ENCODE peak calls at places on chromosomes 12 and 14, in nine cellular contexts. O is fibroblast of lung, I is neural progenitor cell, L is heart right ventricle, T is heart left ventricle, R is lung, E is cardiac muscle cell, H is esophagus muscularis mucosa, G is IMR-90. U is an unnamed sample. For H3K9me3, the result is how much of the 10 kb centered on the place peaks cover.

GRCh38 chr12:15956413-15957185 is 45.5 kb downstream of the DERA start:
- DNase-seq in O (no peak), I (no peak), L (no peak), T (no peak), R (no peak), E (no peak), H (no peak), G (no peak), U (no peak)

GRCh38 chr14:70289138-70289537 is 70.3 kb downstream of the COX16 start:
- DNase-seq in O (no peak), I (no peak), L (no peak), T (no peak), R (no peak), E (no peak), H (no peak), G (no peak), U (no peak)

GRCh38 chr12:64610660-64611429 is 550 bp downstream of the RASSF3 start:
- DNase-seq in O (peak), I (peak), L (peak), T (peak), R (peak), E (peak), H (no peak), G (peak), U (peak)

GRCh38 chr12:9931245-9931644 is 925 bp downstream of the CLEC2A start:
- DNase-seq in O (no peak), I (no peak), L (no peak), T (no peak), R (no peak), E (no peak), H (no peak), G (no peak), U (no peak)

GRCh38 chr14:64844272-64844671 is 35.4 kb downstream of the SPTB start:
- DNase-seq in O (no peak), I (no peak), L (no peak), T (no peak), R (no peak), E (no peak), H (no peak), G (no peak), U (no peak)

GRCh38 chr12:6053541-6053940 is 70.9 kb downstream of the VWF start:
- DNase-seq in O (no peak), I (no peak), L (no peak), T (no peak), R (no peak), E (peak), H (no peak), G (peak), U (no peak)

GRCh38 chr12:20520572-20520971 is 152.2 kb downstream of the PDE3A start:
- DNase-seq in O (no peak), I (no peak), L (no peak), T (no peak), R (no peak), E (no peak), H (no peak), G (no peak), U (no peak)

GRCh38 chr12:109739747-109740693 is 26.4 kb downstream of the FAM222A start:
- DNase-seq in O (no peak), I (peak), L (peak), T (peak), R (no peak), E (peak), H (no peak), G (no peak), U (no peak)

GRCh38 chr12:122849352-122850047 is 14.2 kb downstream of the HIP1R start:
- DNase-seq in O (no peak), I (no peak), L (peak), T (no peak), R (no peak), E (no peak), H (no peak), G (no peak), U (no peak)

GRCh38 chr12:87441511-87441910 is 587.7 kb downstream of the C12orf50 start:
- DNase-seq in O (no peak), I (no peak), L (no peak), T (no peak), R (no peak), E (peak), H (no peak), G (no peak), U (no peak)

GRCh38 chr12:52783563-52784316 is 6.6 kb upstream of the KRT76 start:
- DNase-seq in O (no peak), I (no peak), L (no peak), T (no peak), R (no peak), E (no peak), H (no peak), G (no peak), U (no peak)

GRCh38 chr12:9776795-9777194 is 16.1 kb upstream of the CD69 start:
- DNase-seq in O (no peak), I (no peak), L (no peak), T (no peak), R (no peak), E (no peak), H (no peak), G (no peak), U (no peak)

GRCh38 chr14:61860294-61860918 is 98.2 kb downstream of the SNAPC1 start:
- DNase-seq in O (peak), I (peak), L (no peak), T (no peak), R (peak), E (peak), H (no peak), G (peak), U (peak)

GRCh38 chr14:96094211-96094610 is 55.0 kb downstream of the C14orf132 start:
- DNase-seq in O (no peak), I (no peak), L (no peak), T (no peak), R (no peak), E (no peak), H (no peak), G (no peak), U (no peak)

GRCh38 chr12:123396543-123396942 is 12.6 kb downstream of the KMT5A start:
- DNase-seq in O (no peak), I (no peak), L (no peak), T (no peak), R (no peak), E (no peak), H (no peak), G (no peak), U (no peak)

GRCh38 chr14:67941456-67942018 is 122.0 kb downstream of the RAD51B start:
- DNase-seq in O (peak), I (peak), L (no peak), T (no peak), R (no peak), E (peak), H (no peak), G (peak), U (peak)

GRCh38 chr14:79802096-79802495 is 409.2 kb downstream of the DIO2 start:
- DNase-seq in O (no peak), I (no peak), L (no peak), T (no peak), R (no peak), E (no peak), H (no peak), G (no peak), U (no peak)

GRCh38 chr12:111454311-111454710 is 48.6 kb downstream of the SH2B3 start:
- DNase-seq in O (no peak), I (no peak), L (no peak), T (no peak), R (peak), E (no peak), H (peak), G (no peak), U (no peak)

DNA sequence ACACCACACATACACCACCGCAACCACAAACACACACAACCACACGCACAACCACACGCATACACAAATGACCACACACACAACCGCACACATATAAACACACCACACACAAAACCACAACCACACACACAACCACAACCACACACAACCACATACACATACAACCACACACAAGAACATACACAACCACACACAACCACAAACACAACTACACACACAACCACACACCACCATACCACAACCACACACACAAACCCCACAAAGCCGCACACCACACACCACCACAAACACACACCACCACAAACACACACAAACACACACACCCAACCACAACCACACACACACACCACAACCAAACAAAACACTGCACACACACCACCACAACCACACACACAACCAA is 107.5 kb upstream of the FZD10 start:
- DNase-seq in O (no peak), I (no peak), L (no peak), T (no peak), R (no peak), E (no peak), H (no peak), G (no peak), U (no peak)
- H3K9me3 ChIP-seq in O (under half), I (under half), L (under half), T (under half), R (under half), E (under half), H (under half), G (under half), U (under half)

DNA sequence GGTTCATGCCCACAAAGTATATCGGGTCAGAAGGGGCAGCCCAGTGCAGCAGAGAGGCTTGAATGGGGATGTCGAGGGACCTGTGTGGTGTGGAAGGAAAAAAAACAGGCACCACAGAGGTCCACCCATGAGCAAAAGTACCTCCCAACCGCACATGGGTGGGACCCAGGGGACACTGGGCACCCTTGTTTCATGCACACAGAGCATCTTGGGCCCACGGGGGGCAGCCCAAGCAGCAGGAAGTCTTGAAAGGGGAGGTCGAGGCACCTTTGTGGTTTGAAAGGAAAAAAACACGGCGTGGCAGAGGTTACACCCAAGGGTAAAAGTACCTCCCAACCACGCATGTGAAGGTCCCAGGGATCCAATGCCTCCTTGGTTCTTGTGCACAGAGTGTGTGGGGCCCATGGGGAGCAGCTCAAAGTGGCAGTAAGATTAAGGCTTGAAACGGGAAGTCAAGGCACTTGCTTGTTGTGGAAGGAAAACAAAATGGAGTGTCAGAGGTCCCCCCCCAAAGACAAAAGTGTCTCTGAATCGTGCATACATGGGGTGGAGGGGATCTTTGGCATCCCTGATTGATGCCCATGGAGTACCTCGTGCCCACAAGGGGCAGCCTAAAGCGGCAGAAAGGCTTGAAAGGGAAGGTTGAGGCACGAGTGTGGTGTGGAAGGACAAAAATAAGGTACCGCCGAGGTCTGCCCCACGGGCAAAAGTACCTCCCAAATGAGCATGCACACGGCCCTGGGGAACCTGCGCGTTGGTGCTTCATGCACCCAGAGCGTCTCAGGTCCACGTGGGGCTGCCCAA is 575.5 kb downstream of the ALG10 start:
- DNase-seq in O (no peak), I (no peak), L (peak), T (no peak), R (peak), E (no peak), H (peak), G (no peak), U (no peak)
- H3K9me3 ChIP-seq in O (under half), I (under half), L (under half), T (under half), R (under half), E (under half), H (half or more), G (half or more), U (under half)

GRCh38 chr12:132259872-132260695 is 69.3 kb downstream of the GALNT9 start:
- DNase-seq in O (no peak), I (no peak), L (peak), T (no peak), R (no peak), E (no peak), H (no peak), G (no peak), U (no peak)
- H3K9me3 ChIP-seq in O (under half), I (under half), L (under half), T (under half), R (under half), E (under half), H (under half), G (under half), U (under half)

GRCh38 chr12:31984806-31985591 is 25.8 kb downstream of the RESF1 start:
- DNase-seq in O (no peak), I (no peak), L (no peak), T (no peak), R (no peak), E (no peak), H (no peak), G (no peak), U (no peak)
- H3K9me3 ChIP-seq in O (under half), I (under half), L (under half), T (under half), R (under half), E (under half), H (under half), G (under half), U (under half)

GRCh38 chr14:104318558-104319488 is 180.4 kb downstream of the KIF26A start:
- DNase-seq in O (no peak), I (no peak), L (peak), T (peak), R (no peak), E (no peak), H (no peak), G (no peak), U (no peak)
- H3K9me3 ChIP-seq in O (under half), I (under half), L (under half), T (under half), R (under half), E (under half), H (under half), G (half or more), U (under half)

U was measured in adipocyte.